ENCODE peak calls at places on chromosome 16, in six cellular contexts. M is HFFc6; Y is omental fat pad; G is astrocyte of the spinal cord; Q is foreskin keratinocyte; E is CD8-positive, alpha-beta T cell. U is an unnamed sample.

GRCh38 chr16:13957197-13958078 is 37.5 kb downstream of the ERCC4 start:
- DNase-seq in E (no peak), M (peak), Q (peak), Y (peak), G (peak), U (peak)

GRCh38 chr16:57785385-57785784 is 16.9 kb downstream of the KIFC3 start:
- DNase-seq in G (no peak), M (no peak), Y (no peak), E (no peak), Q (no peak), U (no peak)

GRCh38 chr16:67305216-67306071 is 21.1 kb downstream of the KCTD19 start:
- DNase-seq in Y (no peak), M (no peak), Q (no peak), G (no peak), E (no peak), U (no peak)

GRCh38 chr16:27174798-27175197 is 28.5 kb upstream of the KDM8 start:
- DNase-seq in Y (no peak), Q (peak), E (no peak), G (no peak), M (peak), U (no peak)

GRCh38 chr16:82720414-82720813 is 93.6 kb downstream of the CDH13 start:
- DNase-seq in M (no peak), Y (no peak), E (no peak), Q (no peak), G (no peak), U (no peak)

GRCh38 chr16:27232061-27232841 is 28.9 kb downstream of the KDM8 start:
- DNase-seq in Q (no peak), Y (no peak), M (no peak), E (peak), G (no peak), U (no peak)

GRCh38 chr16:12869681-12870427 is 31.5 kb upstream of the SHISA9 start:
- DNase-seq in Y (no peak), E (no peak), M (no peak), Q (no peak), G (no peak), U (no peak)

GRCh38 chr16:52540910-52541309 is 6.0 kb downstream of the TOX3 start:
- DNase-seq in Q (no peak), M (no peak), G (no peak), E (no peak), Y (no peak), U (no peak)

GRCh38 chr16:71424626-71425025 is 17.2 kb downstream of the TLE7 start:
- DNase-seq in Q (no peak), Y (no peak), G (no peak), E (no peak), M (no peak), U (no peak)

GRCh38 chr16:16073884-16074781 is 124.7 kb downstream of the ABCC1 start:
- DNase-seq in G (peak), Q (no peak), M (peak), E (no peak), Y (no peak), U (no peak)

GRCh38 chr16:88853336-88853941 is 3.3 kb downstream of the GALNS start:
- DNase-seq in M (no peak), Y (no peak), Q (no peak), E (no peak), G (no peak), U (no peak)

GRCh38 chr16:12361016-12361415 is 384.5 kb downstream of the SNX29 start:
- DNase-seq in Q (no peak), M (no peak), G (no peak), E (no peak), Y (no peak), U (no peak)

GRCh38 chr16:71428883-71429282 is 13.0 kb downstream of the TLE7 start:
- DNase-seq in G (no peak), E (no peak), Y (no peak), Q (no peak), M (peak), U (no peak)

GRCh38 chr16:55559233-55559632 is 7.3 kb upstream of the CAPNS2 start:
- DNase-seq in Q (no peak), Y (no peak), E (no peak), M (peak), G (peak), U (no peak)

GRCh38 chr16:13873835-13874438 is 46.0 kb upstream of the ERCC4 start:
- DNase-seq in E (no peak), Q (peak), M (no peak), Y (no peak), G (peak), U (peak)

GRCh38 chr16:24993722-24994686 is 21.2 kb downstream of the ARHGAP17 start:
- DNase-seq in Q (peak), M (peak), G (peak), Y (no peak), E (no peak), U (peak)

GRCh38 chr16:11100239-11100750 is 155.7 kb downstream of the SOCS1 start:
- DNase-seq in Y (no peak), Q (no peak), G (peak), E (no peak), M (peak), U (peak)

GRCh38 chr16:54931041-54931756 is 534 bp downstream of the IRX5 start:
- DNase-seq in G (peak), Y (no peak), M (peak), E (no peak), Q (peak), U (no peak)

GRCh38 chr16:51327001-51327400 is 175.9 kb upstream of the SALL1 start:
- DNase-seq in Q (peak), M (peak), G (peak), E (no peak), Y (no peak), U (no peak)

GRCh38 chr16:84117482-84117843 is 721 bp upstream of the MBTPS1 start:
- DNase-seq in E (peak), Q (peak), M (peak), G (peak), Y (no peak), U (no peak)

GRCh38 chr16:65309294-65309850 is 187.5 kb upstream of the CDH11 start:
- DNase-seq in Y (no peak), G (no peak), M (no peak), E (no peak), Q (no peak), U (no peak)

GRCh38 chr16:14370736-14371234 is 259.3 kb downstream of the PARN start:
- DNase-seq in M (no peak), G (no peak), Y (no peak), E (no peak), Q (no peak), U (no peak)

GRCh38 chr16:79532785-79533184 is 67.8 kb downstream of the MAF start:
- DNase-seq in Y (no peak), M (no peak), G (no peak), Q (peak), E (no peak), U (no peak)

GRCh38 chr16:52470601-52471000 is 76.3 kb downstream of the TOX3 start:
- DNase-seq in G (no peak), M (no peak), Y (no peak), E (no peak), Q (no peak), U (no peak)

GRCh38 chr16:69567031-69567680 is 1.4 kb downstream of the NFAT5 start:
- DNase-seq in Q (peak), G (peak), M (no peak), Y (no peak), E (no peak), U (no peak)

GRCh38 chr16:69563605-69564580 is 1.9 kb upstream of the NFAT5 start:
- DNase-seq in E (peak), Y (no peak), G (peak), M (peak), Q (peak), U (no peak)

GRCh38 chr16:69564845-69565610 is 738 bp upstream of the NFAT5 start:
- DNase-seq in Q (peak), M (no peak), G (peak), E (no peak), Y (no peak), U (no peak)

GRCh38 chr16:69566437-69567030 is 768 bp downstream of the NFAT5 start:
- DNase-seq in G (peak), Q (peak), Y (no peak), E (peak), M (peak), U (no peak)

DNA sequence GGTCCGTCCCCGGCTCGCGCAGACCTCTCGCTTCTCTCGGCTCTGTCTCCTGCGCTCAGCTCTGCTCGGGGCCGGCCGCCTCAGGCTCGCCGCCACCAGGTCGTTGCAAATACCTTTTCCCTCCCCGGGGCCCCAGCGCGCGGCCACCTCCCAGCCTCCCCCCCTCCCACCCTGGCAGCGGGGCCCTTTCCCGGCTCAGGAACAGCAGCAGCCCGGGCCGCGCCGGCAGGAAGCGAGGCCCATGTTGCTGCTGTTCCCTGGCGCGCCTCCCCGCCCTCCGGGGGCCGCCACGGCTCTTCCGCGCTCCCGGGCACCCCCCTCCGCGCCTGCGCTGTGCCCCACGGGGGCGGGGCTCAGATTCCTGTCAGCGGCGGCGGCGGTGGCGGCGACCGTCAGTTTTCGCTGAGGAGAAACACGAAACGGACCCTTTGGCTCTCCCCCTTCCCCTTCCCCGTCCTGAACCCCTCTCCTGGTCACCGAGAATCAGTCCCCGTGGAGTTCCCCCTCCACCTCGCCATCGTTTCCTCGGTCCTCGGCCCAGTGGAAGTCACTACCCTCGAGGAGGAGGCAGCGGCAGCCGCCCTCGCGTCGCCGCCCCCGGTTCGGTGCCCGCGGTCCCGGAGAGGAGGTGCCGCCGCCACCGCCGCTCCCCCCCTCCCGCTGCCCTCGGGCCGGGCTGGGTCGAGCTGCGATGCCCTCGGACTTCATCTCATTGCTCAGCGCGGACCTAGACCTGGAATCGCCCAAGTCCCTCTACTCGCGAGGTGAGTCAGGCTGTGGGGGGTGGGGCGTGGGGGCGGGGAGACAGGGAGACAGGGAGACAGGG is at the start of gene NFAT5:
- DNase-seq in M (peak), E (peak), Y (peak), Q (peak), G (peak), U (peak)
- TF ChIP-seq CTCF in M (peak), E (no peak), Y (no peak), Q (no peak), G (no peak), U (no peak)

DNA sequence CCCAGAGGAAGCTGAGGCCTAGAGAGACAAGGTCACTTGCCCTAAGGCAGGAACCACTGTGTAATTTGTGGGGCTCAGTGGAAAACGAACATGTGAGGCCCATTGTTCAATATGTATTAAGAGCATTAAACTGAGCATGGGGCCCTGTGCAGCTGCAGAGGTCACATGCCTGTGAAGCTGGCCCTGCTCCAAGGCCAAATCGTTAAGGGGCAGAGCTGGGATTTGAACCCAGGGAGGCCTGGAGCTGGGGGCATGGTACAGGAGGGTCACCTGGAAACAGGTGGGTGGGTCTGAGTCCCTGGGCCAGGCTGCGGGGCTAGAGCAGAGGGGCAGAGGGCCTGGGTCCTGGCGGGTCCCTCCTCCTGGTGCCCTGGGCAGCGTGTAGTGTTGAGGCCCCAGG is 19.7 kb downstream of the C16orf74 start:
- DNase-seq in Y (no peak), Q (no peak), E (no peak), G (no peak), M (no peak), U (no peak)
- TF ChIP-seq CTCF in Y (no peak), Q (no peak), E (no peak), G (no peak), M (no peak), U (no peak)

GRCh38 chr16:46629331-46629843 is 8.2 kb upstream of the SHCBP1 start:
- DNase-seq in G (peak), Q (peak), Y (no peak), M (peak), E (no peak), U (peak)
- TF ChIP-seq CTCF in G (peak), Q (peak), Y (no peak), M (peak), E (no peak), U (peak)

GRCh38 chr16:30548392-30549255 is 9.6 kb downstream of the ZNF764 start:
- DNase-seq in Q (no peak), E (no peak), M (no peak), Y (no peak), G (no peak), U (no peak)
- TF ChIP-seq CTCF in Q (no peak), E (no peak), M (no peak), Y (no peak), G (no peak), U (no peak)

GRCh38 chr16:89922884-89923639 is at the start of gene TUBB3:
- DNase-seq in E (no peak), Y (no peak), G (peak), Q (peak), M (peak), U (peak)

GRCh38 chr16:89923640-89924297 is 627 bp downstream of the TUBB3 start:
- DNase-seq in Y (no peak), Q (no peak), E (no peak), M (no peak), G (no peak), U (no peak)

GRCh38 chr16:89924925-89925307 is 1.8 kb downstream of the TUBB3 start:
- DNase-seq in Q (no peak), E (no peak), G (no peak), M (no peak), Y (no peak), U (no peak)

GRCh38 chr16:89924298-89924924 is 1.3 kb downstream of the TUBB3 start:
- DNase-seq in Q (no peak), E (peak), Y (no peak), G (peak), M (peak), U (no peak)

DNA sequence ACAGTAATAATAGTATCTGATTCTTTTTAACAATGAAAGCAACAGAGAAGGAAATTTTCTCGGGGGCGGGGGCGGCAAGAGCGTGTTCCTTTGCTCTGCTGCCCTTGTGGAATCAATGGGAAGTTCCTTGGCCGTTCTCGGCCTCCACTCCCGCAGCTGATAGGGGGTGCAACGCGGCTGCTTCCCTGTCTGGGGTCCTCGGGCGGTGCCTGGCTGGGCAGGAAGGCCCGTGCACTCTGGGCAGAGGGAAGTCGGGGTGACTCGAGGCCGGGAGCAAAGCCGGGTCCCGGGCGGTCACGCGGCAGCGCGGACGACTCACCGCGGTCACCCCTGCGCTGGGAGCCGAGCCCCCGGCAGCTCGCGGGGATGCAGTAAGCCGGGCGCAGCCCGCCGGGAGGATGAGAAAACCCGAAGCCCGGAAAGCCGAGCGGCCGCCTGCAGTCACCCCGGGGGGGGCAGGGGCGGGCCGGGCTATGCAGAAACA is 2.5 kb downstream of the TUBB3 start:
- DNase-seq in Y (no peak), Q (no peak), E (no peak), M (peak), G (no peak), U (no peak)
- TF ChIP-seq CTCF in Y (no peak), Q (no peak), E (no peak), M (peak), G (no peak), U (no peak)

GRCh38 chr16:1983544-1984346 is at the start of gene GFER:
- DNase-seq in G (peak), Y (peak), E (peak), M (peak), Q (peak), U (peak)
- TF ChIP-seq CTCF in G (peak), Y (no peak), E (no peak), M (peak), Q (peak), U (no peak)

DNA sequence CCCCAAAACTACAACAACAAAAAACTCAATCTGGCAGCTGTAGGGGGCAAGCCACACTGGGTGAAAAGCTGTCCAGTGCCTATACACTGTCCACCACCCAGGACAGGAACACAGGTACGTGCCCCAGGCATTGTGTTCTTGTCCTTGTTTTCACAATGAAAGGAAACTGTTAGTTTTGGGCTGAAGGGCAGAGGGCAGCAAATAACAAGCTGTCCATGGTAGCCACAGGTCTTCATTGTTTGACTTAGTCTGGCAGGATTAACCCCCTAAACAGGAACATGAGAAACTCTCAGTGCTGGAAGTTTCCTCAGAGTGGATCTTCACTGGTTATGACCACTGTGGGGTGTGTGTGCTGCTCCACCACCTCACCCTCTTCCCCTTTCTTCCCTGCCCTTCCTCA is 224.6 kb upstream of the N4BP1 start:
- DNase-seq in Q (no peak), M (no peak), G (no peak), E (no peak), Y (no peak), U (no peak)
- TF ChIP-seq CTCF in Q (peak), M (no peak), G (no peak), E (no peak), Y (no peak), U (no peak)

DNA sequence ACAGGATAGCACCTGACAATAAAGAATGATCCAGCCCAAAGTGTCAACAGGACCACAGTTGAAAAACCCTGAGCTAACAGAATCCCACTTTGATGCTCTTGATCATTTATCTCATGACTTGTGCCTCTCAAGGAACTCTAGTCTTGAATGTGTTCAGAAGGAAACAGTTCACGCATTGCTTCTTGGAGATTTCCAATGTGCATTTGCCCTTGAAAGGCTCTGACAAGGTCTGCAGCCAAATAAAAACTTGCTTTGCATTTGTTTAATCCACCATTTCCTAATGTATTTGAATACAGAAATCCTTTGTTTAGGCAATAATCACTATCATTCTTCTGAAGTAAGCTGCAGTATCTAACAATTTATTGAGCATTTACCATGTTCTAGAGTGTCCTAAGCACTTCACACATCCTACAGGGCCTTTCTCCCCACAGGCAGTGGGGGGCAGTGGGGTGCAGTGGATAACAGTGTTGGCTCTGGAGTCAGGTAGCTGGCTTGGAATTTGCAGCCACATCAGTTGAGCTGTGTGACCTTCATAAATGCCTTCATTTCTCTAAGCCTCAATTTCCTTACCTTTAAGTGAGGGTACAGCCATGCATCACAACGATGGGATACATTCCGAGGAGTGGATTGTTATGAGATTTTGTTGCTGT is 239.7 kb downstream of the XYLT1 start:
- DNase-seq in G (no peak), E (no peak), Y (no peak), M (no peak), Q (no peak), U (no peak)
- TF ChIP-seq CTCF in G (no peak), E (no peak), Y (no peak), M (no peak), Q (no peak), U (peak)

GRCh38 chr16:87235810-87236515 is 81.2 kb downstream of the C16orf95 start:
- DNase-seq in Q (no peak), M (no peak), Y (no peak), E (no peak), G (no peak), U (no peak)
- TF ChIP-seq CTCF in Q (peak), M (no peak), Y (no peak), E (no peak), G (peak), U (peak)

U was measured in HCT116.